ENCODE peak calls at places on chromosomes 2 and 18, in eight cellular contexts. N, D, E, Y, O, K, R and X are unnamed samples.

GRCh38 chr2:144201126-144201525 is 318.8 kb downstream of the ZEB2 start:
- DNase-seq in Y (no peak), D (no peak), E (no peak), O (no peak), R (no peak), K (no peak), N (no peak), X (no peak)

GRCh38 chr2:189305291-189305943 is 125.9 kb upstream of the COL5A2 start:
- DNase-seq in K (no peak), N (no peak), Y (peak; percentile 45), E (no peak), R (no peak), D (no peak), O (no peak), X (peak; percentile 60)

GRCh38 chr18:55038162-55038561 is 78.9 kb upstream of the CCDC68 start:
- DNase-seq in D (no peak), R (no peak), Y (peak; percentile 21), O (no peak), E (no peak), N (no peak), K (no peak), X (no peak)

GRCh38 chr2:119333833-119334232 is 32.8 kb downstream of the C2orf76 start:
- DNase-seq in Y (no peak), O (no peak), E (no peak), K (no peak), R (no peak), N (no peak), D (no peak), X (no peak)

GRCh38 chr2:30293303-30293912 is 62.1 kb downstream of the LBH start:
- DNase-seq in R (no peak), O (no peak), E (no peak), K (no peak), Y (peak; percentile 79), N (no peak), D (no peak), X (peak; percentile 17)

GRCh38 chr2:6982934-6983589 is 65.8 kb downstream of the RNF144A start:
- DNase-seq in E (no peak), N (no peak), K (no peak), R (no peak), Y (no peak), D (no peak), O (no peak), X (peak; percentile 67)

GRCh38 chr2:3517948-3518495 is 1.3 kb downstream of the ADI1 start:
- DNase-seq in E (no peak), O (no peak), N (no peak), K (no peak), D (no peak), R (no peak), Y (no peak), X (no peak)

GRCh38 chr2:35585972-35586371 is 769.6 kb upstream of the CRIM1 start:
- DNase-seq in E (no peak), R (no peak), D (no peak), O (no peak), Y (no peak), N (no peak), K (peak; percentile 14), X (no peak)

GRCh38 chr2:190912731-190913130 is 32.1 kb downstream of the GLS start:
- DNase-seq in R (no peak), E (no peak), D (no peak), Y (peak; percentile 41), O (no peak), K (no peak), N (no peak), X (peak; percentile 62)

GRCh38 chr18:37445368-37445767 is 120.2 kb downstream of the CELF4 start:
- DNase-seq in O (no peak), N (peak; percentile 38), R (no peak), D (no peak), K (no peak), E (no peak), Y (no peak), X (no peak)

GRCh38 chr2:61432990-61433389 is 37.9 kb downstream of the USP34 start:
- DNase-seq in K (no peak), R (no peak), Y (no peak), D (no peak), E (no peak), N (no peak), O (no peak), X (no peak)

GRCh38 chr2:226644342-226644957 is 155.2 kb downstream of the IRS1 start:
- DNase-seq in E (no peak), R (no peak), O (no peak), D (no peak), Y (peak; percentile 78), K (no peak), N (no peak), X (peak; percentile 84)

GRCh38 chr2:176163655-176164021 is 6.5 kb downstream of the HOXD3 start:
- DNase-seq in D (no peak), E (no peak), K (no peak), O (no peak), Y (no peak), R (no peak), N (no peak), X (no peak)

GRCh38 chr18:10892801-10893595 is 256.4 kb downstream of the PIEZO2 start:
- DNase-seq in R (no peak), K (no peak), Y (no peak), N (no peak), D (no peak), O (no peak), E (no peak), X (peak; percentile 42)

DNA sequence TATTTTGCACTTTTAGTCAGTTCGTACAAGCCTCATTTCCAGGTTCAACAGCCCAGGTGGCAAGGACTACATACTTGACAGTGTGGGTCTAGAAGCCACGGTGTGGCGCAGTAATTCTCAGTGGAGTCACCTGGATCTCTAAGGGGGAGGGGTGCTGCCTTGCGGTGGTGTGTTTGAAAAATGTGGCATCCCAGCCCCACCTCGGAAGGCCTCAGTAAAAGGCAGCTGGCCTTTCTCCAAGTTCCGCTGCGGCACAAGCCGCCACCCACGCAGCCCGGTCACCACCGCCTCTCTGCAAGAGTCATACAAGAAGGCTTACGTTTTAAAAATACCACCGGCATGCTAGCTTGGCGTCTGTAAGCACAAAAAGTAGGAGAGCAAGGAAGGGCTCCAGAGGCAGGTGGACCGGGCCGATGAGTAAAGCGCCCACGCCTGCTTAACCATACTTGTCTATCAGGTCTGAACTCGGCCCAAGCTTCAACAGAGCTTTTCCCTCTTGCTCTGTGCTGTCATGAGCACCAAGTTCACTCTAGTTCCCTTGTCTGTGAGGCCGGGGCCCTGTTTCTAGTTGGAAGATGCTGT is 49.5 kb downstream of the SPRED2 start:
- DNase-seq in N (peak; percentile 80), Y (peak; percentile 94), K (peak; percentile 85), E (peak; percentile 93), D (peak; percentile 76), R (peak; percentile 92), O (peak; percentile 89), X (peak; percentile 87)
- TF ChIP-seq CTCF in N (no peak), Y (no peak), K (peak; percentile 82), E (peak; percentile 8), D (no peak), R (no peak), O (no peak), X (no peak)

DNA sequence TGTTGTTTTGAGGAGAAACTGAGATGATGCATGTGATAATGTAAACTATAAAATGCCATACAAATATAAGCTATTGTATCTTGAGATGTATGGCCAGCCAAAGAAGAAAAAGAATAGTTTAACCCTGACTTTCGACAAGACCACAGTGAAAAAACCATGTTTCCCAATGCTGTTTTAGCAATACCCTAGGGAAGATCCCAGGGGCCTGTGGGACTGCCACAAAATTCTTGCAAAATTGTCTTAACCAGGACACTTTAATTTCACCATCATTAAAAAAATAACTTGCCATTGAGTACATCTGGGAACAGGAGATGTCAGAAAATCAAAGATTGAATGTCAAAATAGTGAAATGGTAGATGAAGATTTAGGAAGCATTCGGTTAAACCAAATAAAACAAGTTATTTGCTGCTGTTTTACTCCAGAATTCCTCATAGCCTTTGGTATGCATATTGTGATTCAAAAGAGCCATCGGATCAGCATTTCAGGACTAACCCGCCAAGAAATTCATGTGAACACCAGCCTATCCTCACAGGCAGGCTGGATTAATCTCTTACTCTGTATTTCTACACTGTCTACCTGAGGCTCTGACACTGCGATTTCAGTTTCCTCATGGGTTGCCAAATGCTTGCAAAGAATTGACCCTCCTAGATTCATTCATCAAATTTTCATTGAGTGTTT is 49.0 kb upstream of the SP3 start:
- DNase-seq in D (no peak), Y (no peak), N (no peak), R (no peak), K (no peak), E (no peak), O (no peak), X (no peak)
- H3K4me3 ChIP-seq in D (no peak overlapping the region), Y (no peak overlapping the region), N (no peak overlapping the region), R (no peak overlapping the region), K (no peak overlapping the region), E (peak overlapping the region; percentile 63), O (no peak overlapping the region), X (no peak overlapping the region)

GRCh38 chr2:155266109-155266508 is 567.6 kb downstream of the KCNJ3 start:
- DNase-seq in Y (no peak), R (no peak), E (no peak), O (peak; percentile 22), K (no peak), N (no peak), D (no peak), X (no peak)

DNA sequence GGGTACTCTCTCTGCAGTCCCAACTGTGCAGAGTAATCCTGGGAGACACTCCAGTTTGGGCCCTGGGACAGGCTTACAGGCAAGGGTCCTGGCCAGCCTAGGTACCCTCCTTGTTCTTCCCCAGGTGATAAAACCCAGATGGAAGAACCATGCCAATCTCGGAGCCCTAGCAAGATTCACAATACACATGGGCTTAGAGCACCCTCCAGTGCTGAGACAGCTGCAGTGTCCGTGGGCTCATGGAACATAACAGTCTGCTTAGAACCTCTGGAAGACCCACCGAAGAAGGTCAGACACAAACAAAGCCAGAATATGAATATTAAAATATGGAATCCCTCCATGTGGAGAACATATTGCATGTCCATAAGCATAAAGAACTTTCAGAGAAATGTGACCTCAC is 568.1 kb downstream of the KCNJ3 start:
- DNase-seq in R (no peak), Y (no peak), O (no peak), N (no peak), D (no peak), K (peak; percentile 8), E (no peak), X (no peak)
- TF ChIP-seq CTCF in R (no peak), Y (no peak), O (no peak), N (no peak), D (no peak), K (peak; percentile 58), E (no peak), X (no peak)

DNA sequence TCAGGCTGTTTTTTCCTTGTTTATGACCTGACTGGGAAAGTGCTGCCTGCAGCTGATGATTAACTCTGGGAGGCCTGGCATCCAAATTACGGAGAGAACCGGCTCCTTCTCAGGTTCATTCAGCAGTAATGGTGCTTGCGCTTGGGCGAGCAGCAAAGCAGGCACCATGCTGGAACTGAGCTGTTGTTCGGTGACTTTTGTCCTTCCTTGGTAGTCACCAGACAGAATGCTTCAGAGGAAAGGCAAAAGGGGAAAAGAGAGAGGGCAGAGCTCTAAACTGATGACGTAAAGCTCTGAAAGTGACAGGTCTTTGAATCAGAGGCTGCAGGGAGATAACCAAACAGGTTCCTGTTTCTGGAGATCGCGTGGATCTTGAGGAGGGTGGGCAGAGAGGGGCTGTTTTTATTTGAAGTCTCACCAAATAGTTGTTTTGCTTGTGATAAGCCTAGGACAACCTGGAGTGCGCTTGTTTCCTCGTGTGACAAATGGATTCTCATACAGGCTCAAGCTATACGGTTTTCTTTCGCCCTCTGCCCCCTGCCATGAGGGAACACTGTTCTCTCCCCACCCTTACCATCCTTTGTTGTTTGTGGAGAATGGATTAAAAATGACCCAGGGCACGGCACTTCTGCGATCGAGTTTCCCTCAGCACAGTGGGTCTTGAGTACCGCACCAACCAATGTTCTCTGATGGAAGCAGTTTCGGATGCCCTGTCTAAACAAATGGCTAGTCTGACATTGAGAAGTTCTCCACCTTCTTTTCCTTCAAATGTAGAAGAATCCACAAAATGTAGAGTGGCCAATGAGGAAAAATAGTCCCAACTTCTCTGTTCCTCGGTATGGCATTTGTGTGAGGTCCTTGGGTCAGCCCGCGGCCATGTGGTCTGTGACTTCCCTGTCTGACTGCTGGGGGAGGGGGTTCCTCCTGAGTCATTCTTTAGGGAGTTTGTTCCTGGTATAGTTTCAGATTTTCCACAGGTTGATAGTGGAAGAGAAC is 1.3 kb downstream of the RASGRP3 start:
- DNase-seq in D (peak; percentile 60), O (no peak), E (peak; percentile 64), K (peak; percentile 42), N (peak; percentile 48), R (no peak), Y (peak; percentile 42), X (no peak)
- H3K4me3 ChIP-seq in D (no peak overlapping the region), O (peak overlapping the region; percentile 70), E (peak overlapping the region; percentile 67), K (peak overlapping the region; percentile 72), N (peak overlapping the region; percentile 71), R (peak overlapping the region; percentile 75), Y (peak overlapping the region; percentile 20), X (no peak overlapping the region)